ENCODE peak calls at places on chromosomes 5 and 9, in five cellular contexts. B is heart left ventricle, G is testis, J is HCT116, S is A549. Y is an unnamed sample.

GRCh38 chr9:94623253-94623652 is 16.1 kb downstream of the FBP1 start:
- DNase-seq in B (no peak), G (peak; percentile 51), J (peak; percentile 59), S (peak; percentile 50), Y (no peak)

GRCh38 chr5:175922192-175922885 is 45.8 kb downstream of the THOC3 start:
- DNase-seq in B (no peak), G (no peak), J (no peak), S (peak; percentile 11), Y (no peak)

GRCh38 chr5:57816108-57816507 is 333.5 kb upstream of the ACTBL2 start:
- DNase-seq in B (no peak), G (no peak), J (peak; percentile 63), S (peak; percentile 49), Y (no peak)

GRCh38 chr5:142433526-142434321 is 108.9 kb upstream of the SPRY4 start:
- DNase-seq in B (no peak), G (no peak), J (no peak), S (no peak), Y (no peak)

GRCh38 chr9:113645972-113646241 is 182.4 kb downstream of the RGS3 start:
- DNase-seq in B (no peak), G (no peak), J (no peak), S (no peak), Y (no peak)

GRCh38 chr5:81209386-81209785 is 23.7 kb upstream of the CKMT2 start:
- DNase-seq in B (no peak), G (no peak), J (no peak), S (no peak), Y (no peak)

GRCh38 chr9:91419222-91420191 is 4.1 kb downstream of the NFIL3 start:
- DNase-seq in B (peak; percentile 18), G (peak; percentile 40), J (peak; percentile 90), S (peak; percentile 62), Y (no peak)

GRCh38 chr9:93670208-93671029 is 94.0 kb downstream of the PHF2 start:
- DNase-seq in B (peak; percentile 4), G (peak; percentile 8), J (no peak), S (no peak), Y (peak; percentile 10)

GRCh38 chr9:112582371-112582770 is 95.7 kb downstream of the KIAA1958 start:
- DNase-seq in B (no peak), G (no peak), J (no peak), S (no peak), Y (no peak)

GRCh38 chr9:132008184-132008781 is 71.4 kb downstream of the MED27 start:
- DNase-seq in B (no peak), G (no peak), J (peak; percentile 15), S (peak; percentile 72), Y (no peak)

GRCh38 chr9:127388856-127389238 is 8.1 kb upstream of the SLC2A8 start:
- DNase-seq in B (no peak), G (no peak), J (no peak), S (no peak), Y (no peak)

GRCh38 chr5:150780816-150781221 is 2.3 kb downstream of the SMIM3 start:
- DNase-seq in B (no peak), G (no peak), J (no peak), S (no peak), Y (no peak)
- H3K4me3 ChIP-seq in B (peak overlapping the region; percentile 83), G (no peak overlapping the region), J (no peak overlapping the region), S (no peak overlapping the region), Y (no peak overlapping the region)

GRCh38 chr5:181243020-181243520 is 636 bp downstream of the RACK1 start:
- DNase-seq in B (no peak), G (no peak), J (no peak), S (no peak), Y (no peak)

GRCh38 chr5:181248277-181248676 is 4.6 kb upstream of the RACK1 start:
- DNase-seq in B (no peak), G (no peak), J (no peak), S (no peak), Y (no peak)

GRCh38 chr5:181245427-181246275 is 1.9 kb upstream of the RACK1 start:
- DNase-seq in B (no peak), G (no peak), J (no peak), S (no peak), Y (no peak)

GRCh38 chr5:181243521-181244307 is at the start of gene RACK1:
- DNase-seq in B (peak; percentile 92), G (peak; percentile 96), J (peak; percentile 81), S (peak; percentile 83), Y (peak; percentile 87)

GRCh38 chr5:181246276-181247050 is 2.8 kb upstream of the RACK1 start:
- DNase-seq in B (peak; percentile 93), G (peak; percentile 91), J (peak; percentile 62), S (peak; percentile 89), Y (peak; percentile 91)
- TF ChIP-seq POLR2A in B (peak; percentile 58), G (peak; percentile 5), J (peak; percentile 19), S (peak; percentile 48), Y (peak; percentile 76)

DNA sequence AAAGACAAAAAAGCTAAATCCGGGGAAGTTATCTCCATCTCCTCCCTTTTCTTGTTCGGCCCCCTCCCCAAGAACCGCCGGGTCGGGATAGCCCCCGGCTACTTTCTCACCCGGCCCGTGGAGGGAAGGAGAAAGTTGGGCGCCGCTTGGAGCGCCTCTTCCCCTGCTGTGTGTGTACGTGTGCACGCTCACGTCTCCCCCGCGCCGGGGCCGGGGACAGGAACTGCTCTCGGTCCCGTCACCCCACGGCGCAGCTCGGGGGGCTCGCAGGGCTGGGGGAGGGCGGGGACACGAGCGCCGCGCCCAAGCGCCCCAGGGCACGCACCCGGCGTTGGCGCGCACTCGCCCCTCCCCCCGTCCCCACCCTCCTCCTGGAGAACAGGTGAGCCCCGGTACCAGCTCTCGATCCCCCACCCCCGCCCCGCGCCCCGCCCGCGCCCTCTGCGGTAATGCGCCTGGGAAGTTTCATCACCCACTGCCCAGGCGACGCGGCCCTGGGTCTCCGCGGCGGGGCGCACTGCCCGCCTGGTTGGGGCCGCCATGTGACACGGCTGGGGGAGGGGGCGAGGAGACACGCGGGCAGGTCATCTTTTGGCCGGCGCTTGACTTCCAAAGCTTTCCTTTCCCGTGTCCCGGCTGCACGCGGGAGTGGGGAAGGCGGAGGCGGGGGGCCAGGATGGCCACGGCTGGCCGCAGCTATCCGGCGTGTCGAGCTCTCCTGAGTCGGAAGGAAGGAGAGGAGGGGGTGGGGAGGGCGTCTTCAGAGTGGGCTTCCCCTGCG is 1.3 kb upstream of the STC2 start:
- DNase-seq in B (no peak), G (no peak), J (peak; percentile 50), S (no peak), Y (no peak)
- H3K4me3 ChIP-seq in B (peak overlapping the region; percentile 59), G (peak overlapping the region; percentile 48), J (peak overlapping the region; percentile 96), S (peak overlapping the region; percentile 87), Y (peak overlapping the region; percentile 6)

GRCh38 chr5:177020033-177020432 is 2.5 kb upstream of the ZNF346 start:
- DNase-seq in B (no peak), G (no peak), J (no peak), S (no peak), Y (no peak)

GRCh38 chr5:177023247-177023703 is 779 bp downstream of the ZNF346 start:
- DNase-seq in B (no peak), G (no peak), J (no peak), S (peak; percentile 24), Y (no peak)

GRCh38 chr5:177024559-177024958 is 2.1 kb downstream of the ZNF346 start:
- DNase-seq in B (no peak), G (no peak), J (no peak), S (no peak), Y (no peak)

GRCh38 chr5:177025139-177025538 is 2.6 kb downstream of the ZNF346 start:
- DNase-seq in B (no peak), G (no peak), J (no peak), S (no peak), Y (no peak)

GRCh38 chr5:177022386-177023246 is at the start of gene ZNF346:
- DNase-seq in B (peak; percentile 91), G (peak; percentile 96), J (peak; percentile 83), S (peak; percentile 100), Y (peak; percentile 93)
- TF ChIP-seq POLR2A in B (peak; percentile 62), G (no peak), J (peak; percentile 84), S (peak; percentile 79), Y (peak; percentile 58)

Y was measured in ovary.